ENCODE peak calls at places on chromosomes 3 and 15, in four cellular contexts. B is foreskin fibroblast, I is mucosa of descending colon, R is lower leg skin. E is an unnamed sample.

GRCh38 chr15:98438326-98438725 is 210.0 kb upstream of the IGF1R start:
- DNase-seq in B (no peak), R (no peak), I (no peak), E (no peak)

GRCh38 chr3:129892486-129892856 is 1.0 kb downstream of the TMCC1 start:
- DNase-seq in R (no peak), B (no peak), I (no peak), E (peak)

GRCh38 chr3:190911382-190911781 is 48.9 kb upstream of the GMNC start:
- DNase-seq in B (no peak), R (no peak), I (no peak), E (no peak)

GRCh38 chr3:3305087-3305486 is 125.6 kb upstream of the CRBN start:
- DNase-seq in R (no peak), I (no peak), B (no peak), E (peak)

GRCh38 chr3:187290561-187290960 is 976 bp downstream of the MASP1 start:
- DNase-seq in I (no peak), R (no peak), B (no peak), E (no peak)

GRCh38 chr3:196843435-196844110 is 24.1 kb upstream of the SENP5 start:
- DNase-seq in B (no peak), I (no peak), R (no peak), E (no peak)

GRCh38 chr3:143484851-143485512 is 363.3 kb downstream of the SLC9A9 start:
- DNase-seq in R (no peak), B (peak), I (no peak), E (no peak)

GRCh38 chr3:14278799-14279705 is 100.4 kb downstream of the LSM3 start:
- DNase-seq in B (no peak), R (no peak), I (no peak), E (no peak)

GRCh38 chr3:81496407-81497104 is 264.9 kb downstream of the GBE1 start:
- DNase-seq in B (no peak), I (no peak), R (no peak), E (no peak)

GRCh38 chr15:68415501-68416157 is 16.3 kb downstream of the ITGA11 start:
- DNase-seq in I (no peak), B (no peak), R (no peak), E (no peak)

GRCh38 chr3:65539620-65540019 is 499.1 kb downstream of the MAGI1 start:
- DNase-seq in B (no peak), I (no peak), R (no peak), E (no peak)

GRCh38 chr15:88299502-88299901 is 43.0 kb upstream of the NTRK3 start:
- DNase-seq in B (no peak), R (no peak), I (no peak), E (no peak)

GRCh38 chr3:131083190-131083863 is 56.6 kb downstream of the NEK11 start:
- DNase-seq in B (peak), R (no peak), I (peak), E (peak)

DNA sequence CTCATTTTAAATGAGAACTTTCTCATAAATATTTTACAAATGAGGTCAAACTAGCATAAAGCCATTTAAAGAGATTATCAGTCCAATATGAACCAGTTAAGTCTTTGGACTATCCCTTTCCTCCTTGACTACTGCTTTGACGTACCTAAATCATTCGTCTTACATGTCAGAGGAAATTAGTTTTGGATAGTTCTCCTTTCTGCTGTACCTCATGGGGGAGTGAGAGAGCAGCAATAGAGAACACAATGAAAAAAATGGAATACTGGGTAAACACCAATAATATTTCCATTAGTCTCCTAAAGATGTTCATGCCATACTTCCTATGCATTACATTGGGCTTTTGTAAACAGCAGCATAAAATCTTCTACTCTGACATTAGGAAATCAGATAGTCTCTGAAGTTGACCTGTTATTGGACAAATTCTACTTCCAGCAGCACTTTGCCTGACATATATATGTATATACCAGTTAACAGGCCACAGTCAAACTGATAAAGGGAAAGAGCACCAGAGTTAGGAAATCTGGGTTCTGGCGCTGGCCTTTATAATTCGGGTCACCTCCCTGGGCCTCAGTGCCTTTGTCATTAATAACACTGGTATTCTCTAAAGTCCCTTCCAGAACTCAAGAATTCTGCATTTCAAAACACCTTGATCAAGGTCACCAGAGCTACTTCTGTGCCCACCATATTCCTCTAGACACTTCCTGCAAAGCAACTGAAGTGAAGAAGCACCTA is 26.8 kb downstream of the TIMMDC1 start:
- DNase-seq in B (peak), R (no peak), I (no peak), E (no peak)
- TF ChIP-seq CTCF in B (peak), R (no peak), I (no peak), E (no peak)

DNA sequence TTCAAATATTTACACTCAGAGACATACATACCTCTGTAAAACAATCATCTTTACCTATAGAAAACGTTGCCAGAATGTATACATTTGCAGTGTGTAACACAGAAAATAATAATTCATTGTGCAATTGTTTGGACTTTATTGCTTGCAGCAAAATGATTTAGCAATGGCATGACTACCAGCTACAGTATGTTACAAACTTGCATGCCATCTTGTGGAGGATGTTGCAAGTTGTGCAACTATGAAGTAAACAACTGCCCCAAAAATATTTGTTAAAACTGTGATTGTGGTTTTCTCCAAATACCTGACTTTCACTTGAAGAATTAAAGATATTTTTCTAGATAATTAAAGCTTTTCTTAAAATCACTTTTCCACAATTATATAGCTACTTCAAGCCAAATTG is 27.1 kb upstream of the C3orf49 start:
- DNase-seq in I (no peak), B (peak), R (no peak), E (no peak)
- TF ChIP-seq CTCF in I (no peak), B (peak), R (no peak), E (no peak)

GRCh38 chr3:150249776-150250175 is 158.3 kb upstream of the TSC22D2 start:
- DNase-seq in R (no peak), I (no peak), B (no peak), E (peak)
- TF ChIP-seq CTCF in R (no peak), I (no peak), B (no peak), E (no peak)

GRCh38 chr3:174618368-174618767 is 240.8 kb upstream of the NAALADL2 start:
- DNase-seq in R (no peak), B (no peak), I (no peak), E (no peak)

GRCh38 chr3:174619244-174619643 is 239.9 kb upstream of the NAALADL2 start:
- DNase-seq in B (no peak), R (no peak), I (no peak), E (no peak)

GRCh38 chr3:174620855-174621457 is 238.2 kb upstream of the NAALADL2 start:
- DNase-seq in R (no peak), B (no peak), I (no peak), E (no peak)

DNA sequence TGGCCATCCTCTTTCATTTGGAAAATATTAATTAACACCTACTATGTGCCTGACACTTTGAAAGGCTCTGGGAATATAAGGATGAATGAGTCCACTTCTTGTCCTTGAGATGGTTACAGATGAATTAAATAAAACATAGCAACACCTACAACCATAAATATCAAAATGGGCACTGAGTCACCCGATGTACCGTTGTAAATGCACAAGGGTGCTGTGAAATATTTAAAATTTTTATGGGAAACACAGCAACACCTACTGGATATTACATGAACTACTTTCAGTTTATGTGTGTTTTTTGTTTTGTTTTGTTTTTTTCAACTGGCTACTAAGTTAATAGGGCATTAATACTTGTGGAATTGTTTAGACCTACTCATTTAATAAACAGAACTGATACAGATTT is 239.0 kb upstream of the NAALADL2 start:
- DNase-seq in B (peak), I (no peak), R (no peak), E (no peak)
- TF ChIP-seq CTCF in B (no peak), I (no peak), R (no peak), E (peak)

DNA sequence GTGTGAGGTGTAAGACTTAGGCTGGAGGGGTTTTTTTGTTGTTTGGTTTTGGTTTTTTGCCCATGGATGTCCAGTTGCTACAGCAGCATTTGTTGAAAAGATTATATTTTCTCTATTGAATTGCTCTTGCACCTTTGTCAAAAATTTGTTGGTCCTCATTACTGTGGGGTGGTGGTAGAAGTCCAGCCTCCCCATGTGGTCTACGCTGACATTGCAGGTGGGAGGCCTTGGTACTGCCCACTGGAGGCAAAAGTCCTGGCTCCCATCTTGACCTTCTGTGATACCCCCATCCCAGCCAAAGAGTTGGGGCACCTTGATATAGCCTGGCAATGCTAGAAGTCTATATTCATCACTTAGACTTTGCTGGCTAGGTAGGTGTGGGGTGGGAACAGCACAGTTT is 5.4 kb upstream of the RAB6B start:
- DNase-seq in R (no peak), I (no peak), B (no peak), E (no peak)
- TF ChIP-seq CTCF in R (no peak), I (no peak), B (no peak), E (peak)

DNA sequence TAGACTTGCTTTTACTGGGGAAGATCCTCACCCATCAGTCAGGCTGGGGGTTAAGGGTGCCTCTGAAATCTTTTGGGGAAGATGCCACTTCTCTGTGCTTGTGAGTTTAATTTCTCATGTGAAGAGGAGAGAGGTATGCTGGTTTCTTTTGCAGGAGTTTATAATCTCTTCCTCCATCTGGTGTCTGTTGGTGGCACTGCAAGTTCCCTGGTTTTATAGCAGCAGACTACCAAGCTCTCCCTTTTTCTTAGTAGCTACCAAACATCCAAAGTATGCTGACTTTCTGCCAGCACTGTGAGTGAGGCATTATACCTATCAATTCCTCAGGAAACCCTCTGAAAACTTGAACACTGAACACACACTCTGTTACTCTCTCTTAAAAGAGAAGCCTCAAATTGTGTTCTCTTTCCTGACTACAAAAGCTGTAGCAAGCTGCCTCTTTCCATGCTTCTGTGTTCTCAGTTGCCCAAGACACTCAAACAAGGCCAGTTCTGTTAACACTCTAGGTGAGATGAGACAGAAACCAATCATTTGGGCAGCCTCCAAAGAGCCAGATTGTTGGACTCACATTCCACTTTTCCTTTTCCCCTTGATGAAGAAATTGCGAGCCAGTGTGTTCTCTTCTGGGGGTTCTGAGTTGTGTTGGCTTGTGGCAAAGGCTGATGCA is 299.5 kb downstream of the GAP43 start:
- DNase-seq in B (peak), I (no peak), R (no peak), E (peak)
- TF ChIP-seq CTCF in B (peak), I (no peak), R (no peak), E (peak)

GRCh38 chr3:159926573-159926972 is 62.1 kb upstream of the IL12A start:
- DNase-seq in I (no peak), R (no peak), B (no peak), E (no peak)

GRCh38 chr3:159928692-159929091 is 59.9 kb upstream of the IL12A start:
- DNase-seq in I (no peak), R (no peak), B (peak), E (no peak)

GRCh38 chr3:159928071-159928491 is 60.6 kb upstream of the IL12A start:
- DNase-seq in I (no peak), B (peak), R (no peak), E (no peak)

GRCh38 chr3:159929894-159930235 is 58.8 kb upstream of the IL12A start:
- DNase-seq in R (no peak), B (no peak), I (no peak), E (no peak)

DNA sequence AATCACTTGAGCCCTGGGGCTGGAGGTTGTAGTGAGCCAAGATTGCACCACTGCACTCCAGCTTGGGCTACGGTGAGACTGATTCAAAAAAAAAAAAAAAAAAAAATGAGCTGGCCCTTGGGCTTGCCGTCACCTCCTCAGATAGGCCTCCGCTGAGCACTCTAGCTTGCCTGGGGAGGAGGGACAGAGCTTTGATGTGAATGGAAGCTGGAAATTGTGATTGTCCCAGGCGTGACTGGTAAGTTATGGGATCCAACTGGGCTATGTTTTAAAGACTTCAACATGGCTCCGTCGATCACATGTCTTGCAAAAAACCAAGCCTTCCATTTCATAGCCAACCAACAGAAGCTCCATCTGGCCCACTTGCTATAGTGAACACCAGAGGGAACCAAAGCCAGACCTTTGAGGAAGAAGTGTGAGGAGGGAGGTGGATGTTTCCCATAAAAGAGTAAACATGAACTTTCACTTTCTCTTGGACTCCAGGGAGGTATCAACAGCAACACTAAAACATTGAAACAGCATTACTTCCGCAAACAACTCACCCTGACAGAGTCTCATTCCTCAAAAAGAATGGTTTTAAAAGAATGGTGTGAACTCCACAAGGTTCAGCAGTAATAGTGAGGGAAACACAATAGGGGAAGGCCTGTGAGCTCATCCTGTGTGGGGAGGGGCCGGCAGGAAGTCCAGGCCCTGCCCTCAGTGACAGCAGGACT is 59.3 kb upstream of the IL12A start:
- DNase-seq in B (peak), R (no peak), I (no peak), E (no peak)
- TF ChIP-seq CTCF in B (peak), R (no peak), I (peak), E (no peak)

GRCh38 chr3:9825461-9826040 is 15.5 kb downstream of the TTLL3 start:
- DNase-seq in I (peak), B (no peak), R (no peak), E (no peak)

GRCh38 chr3:9817437-9817836 is 7.4 kb downstream of the TTLL3 start:
- DNase-seq in B (no peak), I (peak), R (no peak), E (no peak)

GRCh38 chr3:9820543-9820942 is 10.5 kb downstream of the TTLL3 start:
- DNase-seq in B (no peak), R (no peak), I (peak), E (no peak)

GRCh38 chr3:9818666-9819335 is 8.7 kb downstream of the TTLL3 start:
- DNase-seq in I (peak), R (no peak), B (no peak), E (no peak)

DNA sequence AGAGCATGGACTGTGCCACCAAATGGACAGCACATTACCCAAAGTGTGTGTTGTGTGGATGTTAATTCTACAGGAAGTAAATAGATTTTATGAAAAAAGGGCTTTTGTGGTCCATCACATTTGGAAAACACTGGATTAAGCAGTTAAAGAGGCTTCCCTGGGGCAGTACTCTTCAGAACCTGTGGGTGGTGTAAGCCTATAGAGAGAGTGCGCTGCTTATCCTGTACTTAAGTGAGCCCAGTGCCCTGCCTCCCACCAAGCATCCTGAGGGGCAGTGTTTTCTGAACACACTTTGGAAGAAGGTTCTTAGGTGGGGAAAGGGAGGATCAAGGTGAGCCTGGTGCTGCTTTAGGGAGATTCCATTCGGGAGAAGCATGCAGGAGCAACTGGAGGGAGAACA is 10.9 kb downstream of the TTLL3 start:
- DNase-seq in I (peak), B (peak), R (no peak), E (no peak)
- TF ChIP-seq CTCF in I (no peak), B (peak), R (no peak), E (peak)

GRCh38 chr3:160401301-160402095 is 2.0 kb downstream of the SMC4 start:
- DNase-seq in B (peak), I (no peak), R (no peak), E (no peak)

GRCh38 chr3:160398820-160399346 is at the start of gene IFT80:
- DNase-seq in R (peak), I (peak), B (peak), E (peak)

GRCh38 chr3:160400631-160401150 is 1.2 kb downstream of the SMC4 start:
- DNase-seq in I (peak), R (no peak), B (peak), E (peak)

GRCh38 chr3:160400048-160400630 is 689 bp downstream of the SMC4 start:
- DNase-seq in I (peak), B (peak), R (peak), E (peak)

DNA sequence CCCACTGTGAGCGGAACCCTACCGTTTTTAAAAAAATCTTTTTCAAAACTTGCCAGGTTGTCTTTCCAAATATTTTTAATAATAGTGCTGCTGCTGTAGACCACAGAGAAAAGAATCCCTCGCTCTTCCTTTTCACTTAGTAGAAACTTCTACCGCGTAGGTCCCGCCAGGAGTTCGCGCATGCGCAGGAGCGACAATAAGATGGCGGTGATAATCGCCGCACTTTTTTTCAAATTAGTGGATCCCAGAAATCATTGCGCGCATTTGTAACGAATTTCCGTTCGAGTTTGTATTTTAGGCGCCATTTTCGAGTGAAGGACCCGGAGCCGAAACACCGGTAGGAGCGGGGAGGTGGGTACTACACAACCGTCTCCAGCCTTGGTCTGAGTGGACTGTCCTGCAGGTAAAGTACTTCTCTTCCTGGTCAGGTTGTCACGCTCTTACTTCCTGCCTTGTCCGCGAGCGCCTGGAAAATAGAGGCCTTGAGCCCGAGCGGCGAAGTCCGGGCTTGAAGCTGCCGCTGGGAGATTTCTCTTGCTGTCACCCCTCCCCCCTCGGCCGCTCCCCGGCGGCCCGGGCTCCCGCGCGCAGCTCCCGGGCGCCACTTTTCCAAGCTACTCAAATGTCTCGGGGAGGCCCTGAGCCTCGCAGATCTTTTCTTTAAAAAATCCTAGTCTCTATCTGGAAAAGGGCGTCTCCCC is at the start of gene SMC4:
- DNase-seq in I (peak), R (peak), B (peak), E (peak)
- TF ChIP-seq CTCF in I (no peak), R (no peak), B (no peak), E (no peak)

E was measured in glutamatergic neuron.